ENCODE peak calls at places on chromosome 4, in four cellular contexts. C, L, N and Y are unnamed samples.

GRCh38 chr4:3213661-3214250 is 35.2 kb upstream of the MSANTD1 start:
- DNase-seq in C (no peak), N (no peak), L (no peak), Y (no peak)

GRCh38 chr4:15349426-15349825 is 78.4 kb upstream of the C1QTNF7 start:
- DNase-seq in L (no peak), C (no peak), N (no peak), Y (no peak)

GRCh38 chr4:168981942-168982341 is 28.1 kb downstream of the CBR4 start:
- DNase-seq in N (no peak), L (no peak), C (no peak), Y (no peak)

GRCh38 chr4:18039113-18039512 is 17.6 kb upstream of the LCORL start:
- DNase-seq in C (no peak), N (no peak), L (no peak), Y (no peak)

GRCh38 chr4:183816882-183817509 is 88.1 kb upstream of the STOX2 start:
- DNase-seq in N (no peak), C (no peak), L (no peak), Y (no peak)

GRCh38 chr4:149584703-149585102 is 230.9 kb downstream of the IQCM start:
- DNase-seq in N (no peak), C (no peak), L (no peak), Y (no peak)

GRCh38 chr4:38491854-38492478 is 172.0 kb upstream of the KLF3 start:
- DNase-seq in L (no peak), N (no peak), C (no peak), Y (no peak)

GRCh38 chr4:145339075-145339725 is 142.5 kb upstream of the SMAD1 start:
- DNase-seq in L (no peak), C (no peak), N (no peak), Y (no peak)

GRCh38 chr4:141900841-141901240 is 264.5 kb downstream of the IL15 start:
- DNase-seq in L (no peak), N (no peak), C (no peak), Y (no peak)

GRCh38 chr4:169249214-169249973 is 21.4 kb downstream of the SH3RF1 start:
- DNase-seq in N (no peak), C (no peak), L (no peak), Y (no peak)

GRCh38 chr4:128371004-128371777 is 83.6 kb upstream of the PGRMC2 start:
- DNase-seq in C (no peak), N (no peak), L (no peak), Y (no peak)

GRCh38 chr4:89295415-89295927 is 12.1 kb downstream of the GPRIN3 start:
- DNase-seq in L (no peak), N (no peak), C (no peak), Y (no peak)

GRCh38 chr4:601612-602558 is 23.5 kb upstream of the PDE6B start:
- DNase-seq in C (no peak), N (no peak), L (no peak), Y (no peak)

GRCh38 chr4:14679906-14680305 is 322.4 kb upstream of the CPEB2 start:
- DNase-seq in L (no peak), N (no peak), C (no peak), Y (no peak)

GRCh38 chr4:47287735-47288134 is 175.8 kb downstream of the COMMD8 start:
- DNase-seq in N (no peak), C (no peak), L (no peak), Y (peak)

GRCh38 chr4:142512161-142512560 is 333.9 kb downstream of the INPP4B start:
- DNase-seq in N (no peak), L (no peak), C (no peak), Y (no peak)

GRCh38 chr4:88159137-88159725 is 792 bp upstream of the ABCG2 start:
- DNase-seq in C (no peak), L (no peak), N (no peak), Y (no peak)

GRCh38 chr4:82126641-82127040 is 247.2 kb downstream of the HNRNPD start:
- DNase-seq in L (no peak), C (no peak), N (no peak), Y (no peak)

GRCh38 chr4:113823291-113823659 is 61.7 kb upstream of the CAMK2D start:
- DNase-seq in C (no peak), N (no peak), L (no peak), Y (peak)